ENCODE peak calls at places on chromosome 1, in eight cellular contexts. One of them, this sample, is unnamed.

GRCh38 chr1:89633103-89633744 is at the start of gene LRRC8C:
- DNase-seq in transverse colon: peak
- DNase-seq in A549: peak
- DNase-seq in activated CD4-positive, CD25-positive, alpha-beta regulatory T cell treated with anti-CD3 and anti-CD28 coated beads, Interleukin-2, amount 50 U/mL, for 72 hours: peak
- DNase-seq in neural crest cell: peak
- DNase-seq in stimulated activated effector memory CD8-positive, alpha-beta T cell treated with anti-CD3 and anti-CD28 coated beads, Interleukin-12 subunit alpha, Interleukin-12 subunit beta, amount 100 ng/mL, for 72 hours: peak
- DNase-seq in activated naive CD4-positive, alpha-beta T cell: peak
- DNase-seq in NCI-H1694 treated with DMSO at 0.1 percent for 48 hours: no peak
- DNase-seq in this sample: peak

GRCh38 chr1:55589656-55590297 is 374.6 kb upstream of the USP24 start:
- DNase-seq in NCI-H1694 treated with DMSO at 0.1 percent for 48 hours: no peak
- DNase-seq in activated naive CD4-positive, alpha-beta T cell: no peak
- DNase-seq in neural crest cell: no peak
- DNase-seq in activated CD4-positive, CD25-positive, alpha-beta regulatory T cell treated with anti-CD3 and anti-CD28 coated beads, Interleukin-2, amount 50 U/mL, for 72 hours: no peak
- DNase-seq in A549: no peak
- DNase-seq in stimulated activated effector memory CD8-positive, alpha-beta T cell treated with anti-CD3 and anti-CD28 coated beads, Interleukin-12 subunit alpha, Interleukin-12 subunit beta, amount 100 ng/mL, for 72 hours: no peak
- DNase-seq in transverse colon: no peak
- DNase-seq in this sample: no peak

GRCh38 chr1:182643699-182644098 is 39.5 kb upstream of the RGS16 start:
- DNase-seq in transverse colon: no peak
- DNase-seq in activated CD4-positive, CD25-positive, alpha-beta regulatory T cell treated with anti-CD3 and anti-CD28 coated beads, Interleukin-2, amount 50 U/mL, for 72 hours: no peak
- DNase-seq in A549: no peak
- DNase-seq in neural crest cell: no peak
- DNase-seq in activated naive CD4-positive, alpha-beta T cell: no peak
- DNase-seq in NCI-H1694 treated with DMSO at 0.1 percent for 48 hours: no peak
- DNase-seq in stimulated activated effector memory CD8-positive, alpha-beta T cell treated with anti-CD3 and anti-CD28 coated beads, Interleukin-12 subunit alpha, Interleukin-12 subunit beta, amount 100 ng/mL, for 72 hours: no peak
- DNase-seq in this sample: no peak

GRCh38 chr1:35857830-35858229 is 25.2 kb upstream of the AGO1 start:
- DNase-seq in A549: no peak
- DNase-seq in neural crest cell: no peak
- DNase-seq in stimulated activated effector memory CD8-positive, alpha-beta T cell treated with anti-CD3 and anti-CD28 coated beads, Interleukin-12 subunit alpha, Interleukin-12 subunit beta, amount 100 ng/mL, for 72 hours: no peak
- DNase-seq in NCI-H1694 treated with DMSO at 0.1 percent for 48 hours: no peak
- DNase-seq in activated naive CD4-positive, alpha-beta T cell: no peak
- DNase-seq in transverse colon: no peak
- DNase-seq in activated CD4-positive, CD25-positive, alpha-beta regulatory T cell treated with anti-CD3 and anti-CD28 coated beads, Interleukin-2, amount 50 U/mL, for 72 hours: no peak
- DNase-seq in this sample: no peak

GRCh38 chr1:240293706-240294105 is 202.0 kb downstream of the FMN2 start:
- DNase-seq in A549: no peak
- DNase-seq in stimulated activated effector memory CD8-positive, alpha-beta T cell treated with anti-CD3 and anti-CD28 coated beads, Interleukin-12 subunit alpha, Interleukin-12 subunit beta, amount 100 ng/mL, for 72 hours: no peak
- DNase-seq in activated naive CD4-positive, alpha-beta T cell: no peak
- DNase-seq in activated CD4-positive, CD25-positive, alpha-beta regulatory T cell treated with anti-CD3 and anti-CD28 coated beads, Interleukin-2, amount 50 U/mL, for 72 hours: no peak
- DNase-seq in transverse colon: no peak
- DNase-seq in neural crest cell: no peak
- DNase-seq in NCI-H1694 treated with DMSO at 0.1 percent for 48 hours: no peak
- DNase-seq in this sample: no peak

GRCh38 chr1:100299521-100300222 is 33.7 kb downstream of the RTCA start:
- DNase-seq in activated naive CD4-positive, alpha-beta T cell: no peak
- DNase-seq in transverse colon: no peak
- DNase-seq in A549: no peak
- DNase-seq in neural crest cell: no peak
- DNase-seq in NCI-H1694 treated with DMSO at 0.1 percent for 48 hours: no peak
- DNase-seq in activated CD4-positive, CD25-positive, alpha-beta regulatory T cell treated with anti-CD3 and anti-CD28 coated beads, Interleukin-2, amount 50 U/mL, for 72 hours: no peak
- DNase-seq in stimulated activated effector memory CD8-positive, alpha-beta T cell treated with anti-CD3 and anti-CD28 coated beads, Interleukin-12 subunit alpha, Interleukin-12 subunit beta, amount 100 ng/mL, for 72 hours: no peak
- DNase-seq in this sample: no peak

GRCh38 chr1:5744911-5745431 is 247.3 kb downstream of the NPHP4 start:
- DNase-seq in A549: no peak
- DNase-seq in activated naive CD4-positive, alpha-beta T cell: no peak
- DNase-seq in neural crest cell: no peak
- DNase-seq in transverse colon: no peak
- DNase-seq in stimulated activated effector memory CD8-positive, alpha-beta T cell treated with anti-CD3 and anti-CD28 coated beads, Interleukin-12 subunit alpha, Interleukin-12 subunit beta, amount 100 ng/mL, for 72 hours: no peak
- DNase-seq in activated CD4-positive, CD25-positive, alpha-beta regulatory T cell treated with anti-CD3 and anti-CD28 coated beads, Interleukin-2, amount 50 U/mL, for 72 hours: no peak
- DNase-seq in NCI-H1694 treated with DMSO at 0.1 percent for 48 hours: peak
- DNase-seq in this sample: peak

GRCh38 chr1:54596756-54597155 is 26.6 kb downstream of the FAM151A start:
- DNase-seq in stimulated activated effector memory CD8-positive, alpha-beta T cell treated with anti-CD3 and anti-CD28 coated beads, Interleukin-12 subunit alpha, Interleukin-12 subunit beta, amount 100 ng/mL, for 72 hours: no peak
- DNase-seq in neural crest cell: no peak
- DNase-seq in transverse colon: no peak
- DNase-seq in NCI-H1694 treated with DMSO at 0.1 percent for 48 hours: no peak
- DNase-seq in A549: no peak
- DNase-seq in activated CD4-positive, CD25-positive, alpha-beta regulatory T cell treated with anti-CD3 and anti-CD28 coated beads, Interleukin-2, amount 50 U/mL, for 72 hours: no peak
- DNase-seq in activated naive CD4-positive, alpha-beta T cell: no peak
- DNase-seq in this sample: no peak

GRCh38 chr1:46617833-46618232 is 1.2 kb upstream of the MOB3C start:
- DNase-seq in NCI-H1694 treated with DMSO at 0.1 percent for 48 hours: no peak
- DNase-seq in transverse colon: no peak
- DNase-seq in activated naive CD4-positive, alpha-beta T cell: no peak
- DNase-seq in activated CD4-positive, CD25-positive, alpha-beta regulatory T cell treated with anti-CD3 and anti-CD28 coated beads, Interleukin-2, amount 50 U/mL, for 72 hours: no peak
- DNase-seq in neural crest cell: no peak
- DNase-seq in A549: no peak
- DNase-seq in stimulated activated effector memory CD8-positive, alpha-beta T cell treated with anti-CD3 and anti-CD28 coated beads, Interleukin-12 subunit alpha, Interleukin-12 subunit beta, amount 100 ng/mL, for 72 hours: no peak
- DNase-seq in this sample: no peak

GRCh38 chr1:241077386-241078147 is 279.4 kb downstream of the RGS7 start:
- DNase-seq in A549: no peak
- DNase-seq in neural crest cell: no peak
- DNase-seq in stimulated activated effector memory CD8-positive, alpha-beta T cell treated with anti-CD3 and anti-CD28 coated beads, Interleukin-12 subunit alpha, Interleukin-12 subunit beta, amount 100 ng/mL, for 72 hours: no peak
- DNase-seq in activated naive CD4-positive, alpha-beta T cell: no peak
- DNase-seq in transverse colon: no peak
- DNase-seq in activated CD4-positive, CD25-positive, alpha-beta regulatory T cell treated with anti-CD3 and anti-CD28 coated beads, Interleukin-2, amount 50 U/mL, for 72 hours: no peak
- DNase-seq in NCI-H1694 treated with DMSO at 0.1 percent for 48 hours: no peak
- DNase-seq in this sample: no peak

GRCh38 chr1:41670558-41670957 is 186.1 kb upstream of the EDN2 start:
- DNase-seq in neural crest cell: no peak
- DNase-seq in activated naive CD4-positive, alpha-beta T cell: no peak
- DNase-seq in NCI-H1694 treated with DMSO at 0.1 percent for 48 hours: no peak
- DNase-seq in A549: no peak
- DNase-seq in activated CD4-positive, CD25-positive, alpha-beta regulatory T cell treated with anti-CD3 and anti-CD28 coated beads, Interleukin-2, amount 50 U/mL, for 72 hours: no peak
- DNase-seq in stimulated activated effector memory CD8-positive, alpha-beta T cell treated with anti-CD3 and anti-CD28 coated beads, Interleukin-12 subunit alpha, Interleukin-12 subunit beta, amount 100 ng/mL, for 72 hours: no peak
- DNase-seq in transverse colon: no peak
- DNase-seq in this sample: no peak

GRCh38 chr1:26148887-26149286 is 10.0 kb upstream of the FAM110D start:
- DNase-seq in activated CD4-positive, CD25-positive, alpha-beta regulatory T cell treated with anti-CD3 and anti-CD28 coated beads, Interleukin-2, amount 50 U/mL, for 72 hours: no peak
- DNase-seq in stimulated activated effector memory CD8-positive, alpha-beta T cell treated with anti-CD3 and anti-CD28 coated beads, Interleukin-12 subunit alpha, Interleukin-12 subunit beta, amount 100 ng/mL, for 72 hours: no peak
- DNase-seq in A549: no peak
- DNase-seq in activated naive CD4-positive, alpha-beta T cell: no peak
- DNase-seq in NCI-H1694 treated with DMSO at 0.1 percent for 48 hours: no peak
- DNase-seq in transverse colon: no peak
- DNase-seq in neural crest cell: no peak
- DNase-seq in this sample: no peak

GRCh38 chr1:1942753-1943656 is 23.9 kb upstream of the TMEM52 start:
- DNase-seq in activated naive CD4-positive, alpha-beta T cell: no peak
- DNase-seq in stimulated activated effector memory CD8-positive, alpha-beta T cell treated with anti-CD3 and anti-CD28 coated beads, Interleukin-12 subunit alpha, Interleukin-12 subunit beta, amount 100 ng/mL, for 72 hours: no peak
- DNase-seq in activated CD4-positive, CD25-positive, alpha-beta regulatory T cell treated with anti-CD3 and anti-CD28 coated beads, Interleukin-2, amount 50 U/mL, for 72 hours: no peak
- DNase-seq in neural crest cell: no peak
- DNase-seq in NCI-H1694 treated with DMSO at 0.1 percent for 48 hours: no peak
- DNase-seq in A549: no peak
- DNase-seq in transverse colon: peak
- DNase-seq in this sample: no peak

GRCh38 chr1:110112656-110113055 is 413 bp downstream of the UBL4B start:
- DNase-seq in A549: no peak
- DNase-seq in neural crest cell: no peak
- DNase-seq in activated naive CD4-positive, alpha-beta T cell: no peak
- DNase-seq in stimulated activated effector memory CD8-positive, alpha-beta T cell treated with anti-CD3 and anti-CD28 coated beads, Interleukin-12 subunit alpha, Interleukin-12 subunit beta, amount 100 ng/mL, for 72 hours: no peak
- DNase-seq in transverse colon: no peak
- DNase-seq in activated CD4-positive, CD25-positive, alpha-beta regulatory T cell treated with anti-CD3 and anti-CD28 coated beads, Interleukin-2, amount 50 U/mL, for 72 hours: no peak
- DNase-seq in NCI-H1694 treated with DMSO at 0.1 percent for 48 hours: no peak
- DNase-seq in this sample: no peak

GRCh38 chr1:14310491-14310890 is 288.0 kb upstream of the KAZN start:
- DNase-seq in activated naive CD4-positive, alpha-beta T cell: no peak
- DNase-seq in transverse colon: no peak
- DNase-seq in A549: no peak
- DNase-seq in activated CD4-positive, CD25-positive, alpha-beta regulatory T cell treated with anti-CD3 and anti-CD28 coated beads, Interleukin-2, amount 50 U/mL, for 72 hours: no peak
- DNase-seq in neural crest cell: no peak
- DNase-seq in stimulated activated effector memory CD8-positive, alpha-beta T cell treated with anti-CD3 and anti-CD28 coated beads, Interleukin-12 subunit alpha, Interleukin-12 subunit beta, amount 100 ng/mL, for 72 hours: no peak
- DNase-seq in NCI-H1694 treated with DMSO at 0.1 percent for 48 hours: no peak
- DNase-seq in this sample: no peak

GRCh38 chr1:18923721-18924610 is 21.6 kb upstream of the ALDH4A1 start:
- DNase-seq in A549: no peak
- DNase-seq in neural crest cell: no peak
- DNase-seq in activated CD4-positive, CD25-positive, alpha-beta regulatory T cell treated with anti-CD3 and anti-CD28 coated beads, Interleukin-2, amount 50 U/mL, for 72 hours: no peak
- DNase-seq in activated naive CD4-positive, alpha-beta T cell: no peak
- DNase-seq in transverse colon: no peak
- DNase-seq in NCI-H1694 treated with DMSO at 0.1 percent for 48 hours: peak
- DNase-seq in stimulated activated effector memory CD8-positive, alpha-beta T cell treated with anti-CD3 and anti-CD28 coated beads, Interleukin-12 subunit alpha, Interleukin-12 subunit beta, amount 100 ng/mL, for 72 hours: no peak
- DNase-seq in this sample: no peak

GRCh38 chr1:20698195-20698910 is 19.5 kb downstream of the KIF17 start:
- DNase-seq in stimulated activated effector memory CD8-positive, alpha-beta T cell treated with anti-CD3 and anti-CD28 coated beads, Interleukin-12 subunit alpha, Interleukin-12 subunit beta, amount 100 ng/mL, for 72 hours: no peak
- DNase-seq in activated CD4-positive, CD25-positive, alpha-beta regulatory T cell treated with anti-CD3 and anti-CD28 coated beads, Interleukin-2, amount 50 U/mL, for 72 hours: no peak
- DNase-seq in activated naive CD4-positive, alpha-beta T cell: no peak
- DNase-seq in transverse colon: no peak
- DNase-seq in NCI-H1694 treated with DMSO at 0.1 percent for 48 hours: no peak
- DNase-seq in neural crest cell: no peak
- DNase-seq in A549: no peak
- DNase-seq in this sample: no peak

GRCh38 chr1:79197421-79197820 is 190.9 kb upstream of the ADGRL4 start:
- DNase-seq in stimulated activated effector memory CD8-positive, alpha-beta T cell treated with anti-CD3 and anti-CD28 coated beads, Interleukin-12 subunit alpha, Interleukin-12 subunit beta, amount 100 ng/mL, for 72 hours: no peak
- DNase-seq in neural crest cell: no peak
- DNase-seq in A549: no peak
- DNase-seq in activated naive CD4-positive, alpha-beta T cell: no peak
- DNase-seq in activated CD4-positive, CD25-positive, alpha-beta regulatory T cell treated with anti-CD3 and anti-CD28 coated beads, Interleukin-2, amount 50 U/mL, for 72 hours: no peak
- DNase-seq in NCI-H1694 treated with DMSO at 0.1 percent for 48 hours: no peak
- DNase-seq in transverse colon: no peak
- DNase-seq in this sample: no peak